ENCODE peak calls at places on chromosome 13, in five cellular contexts. G is GM12878, E is GM23338, L is Panc1, Z is SK-N-SH. F is an unnamed sample.

GRCh38 chr13:113582841-113583631 is 1.5 kb upstream of the TFDP1 start:
- DNase-seq in L (no peak), G (no peak), Z (no peak), E (no peak), F (no peak)

GRCh38 chr13:81714513-81714912 is 1373.6 kb upstream of the SPRY2 start:
- DNase-seq in G (no peak), E (peak), L (no peak), Z (no peak), F (no peak)

GRCh38 chr13:98503175-98504028 is 73.5 kb downstream of the STK24 start:
- DNase-seq in Z (no peak), L (no peak), E (no peak), G (no peak), F (no peak)

GRCh38 chr13:59914556-59914955 is 249.2 kb downstream of the DIAPH3 start:
- DNase-seq in G (no peak), Z (no peak), E (no peak), L (no peak), F (no peak)

GRCh38 chr13:97274782-97275252 is 52.7 kb downstream of the MBNL2 start:
- DNase-seq in L (no peak), Z (no peak), G (no peak), E (no peak), F (no peak)

GRCh38 chr13:79448413-79448812 is 32.5 kb upstream of the NDFIP2 start:
- DNase-seq in G (no peak), Z (no peak), E (no peak), L (no peak), F (no peak)

GRCh38 chr13:86986448-86986847 is 684.7 kb upstream of the SLITRK5 start:
- DNase-seq in Z (no peak), E (no peak), G (no peak), L (no peak), F (peak)

GRCh38 chr13:43368003-43368402 is 344.6 kb downstream of the DNAJC15 start:
- DNase-seq in G (no peak), L (no peak), Z (no peak), E (no peak), F (no peak)

GRCh38 chr13:110010433-110011135 is 224.2 kb upstream of the IRS2 start:
- DNase-seq in Z (no peak), L (no peak), G (no peak), E (no peak), F (no peak)

GRCh38 chr13:23561261-23561660 is 9.0 kb upstream of the TNFRSF19 start:
- DNase-seq in E (no peak), L (no peak), Z (no peak), G (peak), F (no peak)

GRCh38 chr13:66618702-66619101 is 611.4 kb downstream of the PCDH9 start:
- DNase-seq in G (no peak), L (no peak), E (peak), Z (peak), F (peak)
- TF ChIP-seq REST in G (no peak), L (no peak), E (no peak), Z (no peak), F (no peak)

GRCh38 chr13:40477623-40478608 is 188.5 kb downstream of the FOXO1 start:
- DNase-seq in L (no peak), Z (no peak), G (no peak), E (no peak), F (no peak)
- TF ChIP-seq REST in L (no peak), Z (no peak), G (no peak), E (no peak), F (no peak)

GRCh38 chr13:41785402-41786142 is 175.3 kb downstream of the VWA8 start:
- DNase-seq in Z (no peak), E (no peak), L (no peak), G (no peak), F (no peak)
- TF ChIP-seq REST in Z (no peak), E (no peak), L (no peak), G (no peak), F (no peak)

DNA sequence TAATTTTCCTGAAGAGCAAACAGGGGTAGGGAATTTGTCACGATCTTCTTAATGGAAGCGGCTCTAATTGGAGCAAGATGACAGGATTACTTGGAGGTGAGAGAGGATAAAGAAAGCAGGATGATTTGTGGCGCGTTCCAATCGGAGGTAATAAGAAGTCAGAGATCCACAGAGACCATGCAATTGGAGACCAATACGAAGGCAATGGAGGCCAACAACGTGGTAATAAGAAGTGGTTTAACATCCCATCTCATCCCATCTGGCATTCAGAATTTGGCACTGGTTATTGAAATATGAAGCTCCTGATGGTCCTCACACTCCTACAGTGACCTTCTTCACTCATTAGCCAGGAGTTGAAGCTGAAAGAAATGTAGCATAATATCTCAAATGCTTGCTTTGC is 130.6 kb downstream of the DLEU7 start:
- DNase-seq in G (no peak), L (no peak), Z (no peak), E (no peak), F (no peak)
- TF ChIP-seq REST in G (no peak), L (no peak), Z (no peak), E (no peak), F (no peak)

GRCh38 chr13:72970301-72970880 is 88.4 kb upstream of the KLF5 start:
- DNase-seq in G (no peak), E (no peak), Z (no peak), L (no peak), F (no peak)
- TF ChIP-seq REST in G (no peak), E (no peak), Z (no peak), L (no peak), F (no peak)

GRCh38 chr13:34357435-34358232 is 539.7 kb downstream of the RFC3 start:
- DNase-seq in E (peak), G (no peak), Z (no peak), L (peak), F (no peak)
- TF ChIP-seq REST in E (no peak), G (no peak), Z (peak), L (no peak), F (no peak)

F was measured in A549.